ENCODE peak calls at places on chromosome 5, in five cellular contexts. R, L, B, P and Y are unnamed samples.

GRCh38 chr5:961002-961710 is 47.4 kb upstream of the NKD2 start:
- DNase-seq in L (peak; percentile 47), R (peak; percentile 19), P (no peak), B (no peak), Y (no peak)

GRCh38 chr5:145350501-145350900 is 484.6 kb downstream of the PRELID2 start:
- DNase-seq in B (no peak), P (no peak), L (no peak), R (no peak), Y (no peak)

GRCh38 chr5:84573017-84573712 is 188.5 kb upstream of the EDIL3 start:
- DNase-seq in R (no peak), L (no peak), B (no peak), P (no peak), Y (no peak)

GRCh38 chr5:141017943-141018342 is 33.2 kb upstream of the PCDHB1 start:
- DNase-seq in P (no peak), R (no peak), B (no peak), L (no peak), Y (no peak)

GRCh38 chr5:72134226-72134625 is 27.0 kb downstream of the MAP1B start:
- DNase-seq in L (no peak), R (no peak), B (no peak), P (no peak), Y (no peak)

GRCh38 chr5:79202076-79202475 is 33.9 kb upstream of the JMY start:
- DNase-seq in L (no peak), R (no peak), P (no peak), B (no peak), Y (no peak)

GRCh38 chr5:97406950-97407676 is 224.1 kb upstream of the RIOK2 start:
- DNase-seq in P (no peak), L (no peak), R (no peak), B (no peak), Y (peak; percentile 59)

GRCh38 chr5:126454081-126454480 is 30.9 kb downstream of the GRAMD2B start:
- DNase-seq in P (no peak), B (no peak), L (no peak), R (no peak), Y (peak; percentile 76)

GRCh38 chr5:124111886-124112285 is 599.9 kb downstream of the CSNK1G3 start:
- DNase-seq in L (no peak), P (no peak), B (no peak), R (no peak), Y (no peak)

GRCh38 chr5:548256-548655 is 24.0 kb upstream of the SLC9A3 start:
- DNase-seq in B (no peak), P (no peak), L (peak; percentile 53), R (no peak), Y (peak; percentile 65)

GRCh38 chr5:14937277-14937676 is 65.7 kb upstream of the ANKH start:
- DNase-seq in P (no peak), R (no peak), L (no peak), B (no peak), Y (no peak)

GRCh38 chr5:79621056-79621455 is 8.8 kb downstream of the TENT2 start:
- DNase-seq in R (no peak), B (no peak), P (no peak), L (no peak), Y (no peak)

GRCh38 chr5:83924171-83924570 is 203.5 kb upstream of the HAPLN1 start:
- DNase-seq in L (no peak), B (no peak), R (no peak), P (no peak), Y (no peak)

GRCh38 chr5:16741007-16741406 is 124.2 kb upstream of the RETREG1 start:
- DNase-seq in B (no peak), R (peak; percentile 50), P (no peak), L (no peak), Y (no peak)

GRCh38 chr5:137206030-137206715 is 293.0 kb downstream of the SPOCK1 start:
- DNase-seq in B (no peak), L (no peak), P (peak; percentile 35), R (no peak), Y (no peak)

GRCh38 chr5:87944553-87945320 is 323.9 kb downstream of the TMEM161B start:
- DNase-seq in L (peak; percentile 58), P (peak; percentile 25), B (no peak), R (no peak), Y (peak; percentile 66)

GRCh38 chr5:177405805-177406204 is 3.6 kb downstream of the F12 start:
- DNase-seq in P (no peak), R (no peak), B (no peak), L (no peak), Y (no peak)

GRCh38 chr5:139660105-139660915 is 12.2 kb downstream of the CXXC5 start:
- DNase-seq in B (no peak), P (peak; percentile 92), R (peak; percentile 81), L (no peak), Y (peak; percentile 92)

GRCh38 chr5:143308726-143309125 is 94.8 kb downstream of the NR3C1 start:
- DNase-seq in R (no peak), P (no peak), L (no peak), B (no peak), Y (no peak)

GRCh38 chr5:101176605-101177004 is 273.5 kb upstream of the ST8SIA4 start:
- DNase-seq in B (no peak), P (no peak), L (no peak), R (no peak), Y (no peak)

GRCh38 chr5:154593091-154593490 is 115.1 kb upstream of the HAND1 start:
- DNase-seq in R (no peak), B (no peak), P (no peak), L (no peak), Y (no peak)

GRCh38 chr5:98942849-98943248 is 14.0 kb upstream of the CHD1 start:
- DNase-seq in B (no peak), P (no peak), R (no peak), L (no peak), Y (no peak)

GRCh38 chr5:181259283-181259682 is 1.7 kb downstream of the TRIM52 start:
- DNase-seq in L (no peak), R (no peak), B (no peak), P (no peak), Y (no peak)

GRCh38 chr5:181258576-181258975 is 2.4 kb downstream of the TRIM52 start:
- DNase-seq in P (no peak), B (no peak), L (no peak), R (no peak), Y (no peak)

GRCh38 chr5:181259974-181260719 is 796 bp downstream of the TRIM52 start:
- DNase-seq in P (no peak), R (peak; percentile 36), L (no peak), B (no peak), Y (no peak)

GRCh38 chr5:181261320-181262085 is 560 bp upstream of the TRIM52 start:
- DNase-seq in L (peak; percentile 86), B (peak; percentile 93), P (peak; percentile 72), R (peak; percentile 84), Y (peak; percentile 86)

DNA sequence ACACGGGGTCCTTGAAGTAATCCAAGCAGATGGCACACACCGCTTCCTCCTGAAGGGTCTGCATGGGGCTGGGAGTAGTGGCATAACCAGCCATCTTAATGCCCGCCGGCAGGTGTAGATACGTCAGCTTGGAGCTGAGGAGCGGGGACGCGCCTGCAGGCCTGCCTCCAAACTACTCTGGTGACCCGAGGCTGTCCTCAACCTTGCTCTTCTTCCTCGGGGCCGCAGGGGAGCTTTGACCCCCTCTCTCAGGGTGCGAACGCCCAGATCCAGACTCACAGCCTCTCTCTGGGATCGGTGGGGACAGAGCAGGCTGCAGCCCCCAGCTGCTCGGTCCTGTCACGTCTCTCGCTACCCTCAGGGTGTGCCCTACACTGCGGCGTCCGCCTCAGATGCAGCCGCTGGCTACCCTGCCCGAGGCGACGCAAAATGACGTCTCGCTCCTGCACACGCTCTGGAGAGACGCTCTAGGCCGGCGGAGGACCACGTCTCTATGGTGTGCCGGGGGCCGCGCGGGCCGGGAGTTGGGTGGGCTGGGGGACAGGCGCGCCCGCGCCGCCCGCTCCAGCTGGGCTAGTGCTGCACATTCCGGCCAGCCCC is at the start of gene TRIM52:
- DNase-seq in R (peak; percentile 88), B (peak; percentile 97), P (peak; percentile 90), L (peak; percentile 94), Y (peak; percentile 93)
- TF ChIP-seq EP300 in R (no peak), B (no peak), P (no peak), L (no peak), Y (no peak)

GRCh38 chr5:111757582-111758283 is 739 bp upstream of the NREP start:
- DNase-seq in R (peak; percentile 91), P (peak; percentile 91), B (peak; percentile 96), L (peak; percentile 92), Y (peak; percentile 98)
- TF ChIP-seq POLR2AphosphoS5 in R (peak; percentile 57), P (peak; percentile 43), B (peak; percentile 61), L (no peak), Y (peak; percentile 9)

GRCh38 chr5:179732412-179732917 is at the start of gene MAML1:
- DNase-seq in R (peak; percentile 99), P (peak; percentile 100), B (peak; percentile 100), L (peak; percentile 100), Y (peak; percentile 100)

GRCh38 chr5:179734536-179735164 is 2.0 kb downstream of the MAML1 start:
- DNase-seq in R (no peak), B (no peak), P (no peak), L (no peak), Y (no peak)

GRCh38 chr5:179732918-179733763 is 519 bp downstream of the MAML1 start:
- DNase-seq in L (no peak), P (peak; percentile 40), R (peak; percentile 83), B (no peak), Y (peak; percentile 71)

GRCh38 chr5:179731791-179732411 is 721 bp upstream of the MAML1 start:
- DNase-seq in P (no peak), L (peak; percentile 77), R (no peak), B (no peak), Y (peak; percentile 69)

DNA sequence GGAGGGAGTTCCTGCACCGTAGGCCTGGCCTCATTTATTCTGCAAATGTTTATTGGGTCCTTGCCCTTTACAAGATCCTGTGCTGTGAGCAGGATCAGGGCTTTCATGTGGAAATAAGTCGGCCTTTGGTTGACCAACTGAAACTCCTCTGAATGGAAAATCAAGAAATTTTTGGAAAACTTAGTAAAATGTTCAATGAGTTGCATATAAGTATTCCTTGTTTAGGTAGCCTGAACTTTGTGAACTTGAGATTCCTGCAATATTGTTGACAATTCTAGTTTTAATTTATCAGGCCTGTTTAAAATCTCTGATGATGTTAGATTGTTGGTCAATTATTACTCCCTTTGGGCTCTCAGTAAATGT is 1.1 kb downstream of the MAML1 start:
- DNase-seq in L (no peak), P (no peak), B (no peak), R (no peak), Y (no peak)
- H3K36me3 ChIP-seq in L (peaks cover 12% of the 10 kb centered on the region), P (peaks cover 21% of the 10 kb centered on the region), B (peaks cover 8% of the 10 kb centered on the region), R (peaks cover 52% of the 10 kb centered on the region), Y (peaks cover 1% of the 10 kb centered on the region)

GRCh38 chr5:149957855-149958254 is 2.7 kb upstream of the SLC26A2 start:
- DNase-seq in L (no peak), R (no peak), P (no peak), B (no peak), Y (no peak)
- TF ChIP-seq EP300 in L (no peak), R (no peak), P (no peak), B (no peak), Y (no peak)

GRCh38 chr5:80761176-80761575 is 106.4 kb upstream of the DHFR start:
- DNase-seq in B (no peak), L (no peak), P (no peak), R (no peak), Y (no peak)
- TF ChIP-seq POLR2AphosphoS5 in B (no peak), L (no peak), P (no peak), R (no peak), Y (no peak)

GRCh38 chr5:147448766-147449165 is 61.1 kb downstream of the DPYSL3 start:
- DNase-seq in L (no peak), B (no peak), R (no peak), P (no peak), Y (no peak)
- H3K36me3 ChIP-seq in L (no peaks in the 10 kb centered on the region), B (no peaks in the 10 kb centered on the region), R (peaks cover 6% of the 10 kb centered on the region), P (no peaks in the 10 kb centered on the region), Y (no peaks in the 10 kb centered on the region)